ENCODE peak calls at places on chromosomes 16 and 17, in eight cellular contexts. E is hepatocyte; R is lung; F is CD8-positive, alpha-beta T cell; U is pancreas; Z is A673; Y is fibroblast of lung; B is GM23338. V is an unnamed sample.

GRCh38 chr17:81033535-81034167 is 1.3 kb upstream of the BAIAP2 start:
- DNase-seq in F (no peak), R (no peak), B (no peak), Y (no peak), U (no peak), Z (no peak), E (no peak), V (peak)

GRCh38 chr16:84308120-84308519 is 13.4 kb downstream of the WFDC1 start:
- DNase-seq in R (no peak), Z (peak), B (peak), E (peak), Y (no peak), F (no peak), U (no peak), V (peak)

GRCh38 chr17:76384987-76385891 is 830 bp downstream of the SPHK1 start:
- DNase-seq in B (peak), R (no peak), E (peak), F (peak), Y (peak), Z (peak), U (peak), V (no peak)

GRCh38 chr17:57319806-57320205 is 63.5 kb downstream of the MSI2 start:
- DNase-seq in U (no peak), B (no peak), Y (no peak), F (no peak), Z (no peak), R (no peak), E (no peak), V (no peak)

GRCh38 chr16:76280421-76280820 is 3.2 kb downstream of the CNTNAP4 start:
- DNase-seq in F (no peak), B (no peak), U (no peak), Z (no peak), Y (no peak), R (no peak), E (no peak), V (no peak)

GRCh38 chr16:9381908-9382307 is 290.5 kb downstream of the HAPSTR1 start:
- DNase-seq in E (no peak), Y (no peak), F (no peak), U (no peak), B (no peak), Z (no peak), R (no peak), V (no peak)

GRCh38 chr17:65208753-65209152 is 71.6 kb downstream of the RGS9 start:
- DNase-seq in B (no peak), Z (no peak), U (no peak), F (no peak), E (no peak), R (no peak), Y (no peak), V (no peak)

GRCh38 chr17:5706835-5707234 is 122.5 kb upstream of the NLRP1 start:
- DNase-seq in E (peak), Z (peak), Y (peak), F (peak), U (peak), R (peak), B (peak), V (peak)

GRCh38 chr16:1046271-1046955 is 26.1 kb upstream of the SSTR5 start:
- DNase-seq in Z (no peak), U (no peak), B (no peak), R (no peak), E (no peak), Y (no peak), F (no peak), V (no peak)

GRCh38 chr17:65627892-65628622 is 66.6 kb upstream of the AXIN2 start:
- DNase-seq in F (no peak), E (peak), B (no peak), Z (no peak), Y (peak), U (peak), R (no peak), V (no peak)

GRCh38 chr17:2899911-2900310 is 103.7 kb downstream of the RAP1GAP2 start:
- DNase-seq in U (peak), Z (no peak), R (no peak), F (no peak), E (peak), Y (no peak), B (no peak), V (no peak)

GRCh38 chr16:66223176-66223780 is 143.2 kb upstream of the CDH5 start:
- DNase-seq in R (no peak), B (no peak), Y (peak), Z (peak), E (no peak), F (no peak), U (no peak), V (no peak)

GRCh38 chr16:23026777-23027362 is 122.4 kb downstream of the USP31 start:
- DNase-seq in Y (peak), E (peak), B (peak), R (no peak), F (no peak), U (no peak), Z (peak), V (no peak)

GRCh38 chr16:80997139-80997798 is 9.4 kb downstream of the CMC2 start:
- DNase-seq in U (no peak), F (no peak), Z (peak), E (peak), B (no peak), R (no peak), Y (peak), V (no peak)

GRCh38 chr17:33234930-33235685 is 58.0 kb downstream of the ASIC2 start:
- DNase-seq in Z (peak), R (peak), B (no peak), F (peak), U (peak), Y (peak), E (peak), V (no peak)

GRCh38 chr17:33038740-33039139 is 47.1 kb downstream of the SPACA3 start:
- DNase-seq in R (no peak), Y (peak), B (peak), F (no peak), E (peak), Z (peak), U (no peak), V (peak)

GRCh38 chr17:70073326-70073725 is 1.7 kb upstream of the KCNJ16 start:
- DNase-seq in F (no peak), Y (peak), B (no peak), Z (no peak), E (no peak), U (no peak), R (no peak), V (no peak)

GRCh38 chr16:29148867-29149272 is 164.0 kb downstream of the LAT start:
- DNase-seq in Y (no peak), E (no peak), F (peak), Z (no peak), U (no peak), R (peak), B (no peak), V (peak)

GRCh38 chr16:1416521-1416941 is 2.0 kb upstream of the UNKL start:
- DNase-seq in U (no peak), Z (no peak), F (no peak), E (no peak), B (no peak), R (no peak), Y (no peak), V (no peak)

GRCh38 chr17:35534694-35535093 is 2.8 kb downstream of the SLFN12L start:
- DNase-seq in B (no peak), R (no peak), Z (no peak), E (no peak), U (no peak), F (no peak), Y (no peak), V (no peak)

GRCh38 chr16:16015849-16016248 is 66.4 kb downstream of the ABCC1 start:
- DNase-seq in R (no peak), U (no peak), Y (no peak), F (no peak), B (no peak), E (no peak), Z (no peak), V (no peak)

GRCh38 chr16:75250809-75251279 is 580 bp downstream of the BCAR1 start:
- DNase-seq in Y (no peak), R (no peak), U (peak), F (no peak), B (no peak), E (peak), Z (peak), V (peak)

GRCh38 chr17:10624966-10625365 is 32.1 kb downstream of the MYH3 start:
- DNase-seq in B (no peak), R (no peak), Z (no peak), E (no peak), F (no peak), U (no peak), Y (no peak), V (no peak)

DNA sequence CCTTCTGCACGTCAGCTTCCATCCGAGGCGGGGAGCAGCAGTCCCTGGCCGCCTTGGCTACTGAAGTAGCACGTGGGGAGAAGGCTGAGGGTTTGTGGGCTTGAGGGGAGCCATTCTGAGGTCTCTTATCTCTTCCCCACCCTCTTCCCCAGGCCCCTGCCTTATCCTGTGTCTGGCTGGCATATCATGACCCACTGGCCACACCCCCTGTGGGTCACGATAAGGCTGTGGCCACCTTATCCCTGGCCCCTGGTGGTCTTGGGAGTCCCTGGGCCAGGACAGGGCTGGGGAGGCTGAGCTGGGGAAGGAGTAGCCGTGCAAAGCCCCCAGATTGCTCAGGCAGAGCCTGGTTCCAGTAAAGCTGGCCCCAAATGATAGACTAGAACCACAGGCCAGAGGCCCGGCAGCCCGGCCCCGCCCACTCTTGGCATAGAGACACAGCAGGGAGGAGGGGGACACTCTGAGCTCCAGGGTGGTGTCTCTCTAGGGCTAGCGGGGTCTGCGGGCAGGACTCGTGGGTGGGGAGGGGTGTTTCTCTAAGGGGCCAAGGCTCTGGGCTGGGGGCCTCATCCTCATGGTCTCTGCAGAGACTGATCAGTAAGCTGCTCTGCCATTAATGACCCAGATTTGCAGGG is 7.6 kb downstream of the SPNS2 start:
- DNase-seq in Y (no peak), U (no peak), F (no peak), R (no peak), E (no peak), Z (no peak), B (no peak), V (no peak)
- H3K27ac ChIP-seq in Y (no peak), U (no peak), F (no peak), R (no peak), E (no peak), Z (no peak), B (no peak), V (no peak)

DNA sequence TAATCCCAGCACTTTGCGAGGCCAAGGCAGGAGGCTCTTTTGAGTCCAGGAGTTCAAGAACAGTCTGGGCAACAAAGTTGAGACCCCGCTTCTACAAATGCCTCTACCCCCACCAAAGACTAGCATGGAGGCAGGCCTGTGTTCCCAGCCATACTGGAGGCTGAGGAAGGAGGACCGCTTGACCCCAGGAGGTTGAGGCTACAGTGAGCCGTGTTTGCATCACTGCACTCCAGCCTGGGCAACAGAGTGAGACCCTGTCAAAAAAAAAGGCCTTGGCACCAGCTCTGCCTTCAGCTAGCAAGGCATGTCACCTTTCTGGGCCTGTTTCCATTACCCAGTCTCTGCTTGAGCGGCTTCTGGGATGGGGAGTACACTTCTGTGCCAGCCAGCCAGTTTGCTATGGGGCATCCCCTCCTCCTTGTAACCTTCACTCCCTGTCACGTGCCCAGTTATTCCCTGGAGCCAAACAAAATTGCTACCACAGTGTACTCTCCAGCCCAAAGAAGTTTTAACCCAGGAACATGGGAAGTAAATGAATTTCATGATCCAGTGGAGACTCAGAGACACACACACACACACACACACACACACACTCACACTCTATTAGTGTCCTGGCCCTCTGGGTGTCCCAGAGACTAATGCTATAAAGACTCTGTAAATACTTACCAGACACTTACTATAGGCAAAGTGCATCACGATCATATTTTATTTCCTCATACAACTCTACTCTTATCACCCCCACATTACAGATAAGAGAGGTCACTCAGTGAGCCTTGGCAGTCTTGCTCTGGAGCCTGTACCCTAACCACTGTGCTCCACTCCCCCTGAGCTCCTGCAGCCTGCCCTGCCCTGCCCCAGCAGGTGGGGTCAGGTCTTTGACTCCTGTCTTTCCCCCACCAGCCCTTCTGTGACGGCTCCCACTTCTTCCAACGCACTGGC is 2.5 kb downstream of the CISD3 start:
- DNase-seq in Y (no peak), Z (no peak), F (no peak), U (peak), R (no peak), E (no peak), B (no peak), V (no peak)
- H3K27ac ChIP-seq in Y (no peak), Z (no peak), F (no peak), U (peak), R (no peak), E (peak), B (no peak), V (peak)

GRCh38 chr17:77426676-77427386 is 286.1 kb downstream of the SEC14L1 start:
- DNase-seq in B (no peak), R (no peak), Z (no peak), F (no peak), Y (no peak), E (no peak), U (no peak), V (no peak)

GRCh38 chr17:77425791-77426641 is 285.2 kb downstream of the SEC14L1 start:
- DNase-seq in R (no peak), B (no peak), Y (peak), F (peak), Z (peak), U (no peak), E (peak), V (no peak)

GRCh38 chr17:77428020-77428781 is 287.4 kb downstream of the SEC14L1 start:
- DNase-seq in R (no peak), U (no peak), Y (no peak), B (no peak), F (peak), Z (no peak), E (no peak), V (peak)

GRCh38 chr17:77428901-77429734 is 288.3 kb downstream of the SEC14L1 start:
- DNase-seq in E (no peak), F (no peak), R (no peak), B (no peak), Z (no peak), Y (no peak), U (no peak), V (peak)

DNA sequence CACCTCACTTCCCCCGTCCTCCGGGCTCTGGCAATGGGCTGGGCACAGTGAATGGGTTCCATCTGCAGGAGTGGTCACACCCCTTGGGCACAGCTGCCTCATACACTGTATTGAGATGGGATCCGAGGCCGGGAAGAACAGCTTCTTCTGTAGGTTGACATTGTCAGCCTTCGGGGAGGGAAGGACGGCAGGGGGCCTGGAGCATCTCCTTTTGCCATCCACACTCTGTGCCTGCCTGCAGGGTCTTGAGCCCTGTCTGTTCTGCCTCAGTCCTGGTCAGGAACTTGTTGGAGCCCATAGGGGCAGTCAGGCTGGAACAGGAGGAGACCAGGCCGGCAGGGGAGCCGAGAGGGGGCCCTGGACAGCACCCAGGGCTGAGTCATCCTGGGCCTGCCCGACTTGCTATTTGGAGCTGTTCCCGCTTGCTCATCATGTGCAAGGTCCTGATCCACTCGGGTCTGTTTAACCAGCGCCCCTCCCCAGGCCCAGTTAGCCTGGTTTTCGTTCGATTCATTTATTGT is 286.8 kb downstream of the SEC14L1 start:
- DNase-seq in U (no peak), Y (peak), F (no peak), E (peak), B (no peak), R (no peak), Z (no peak), V (peak)
- H3K27ac ChIP-seq in U (peak), Y (peak), F (no peak), E (peak), B (no peak), R (peak), Z (peak), V (peak)

GRCh38 chr17:82948081-82948511 is 108.3 kb upstream of the ZNF750 start:
- DNase-seq in Z (no peak), E (no peak), R (no peak), Y (no peak), F (no peak), U (no peak), B (no peak), V (peak)

GRCh38 chr17:82948957-82949356 is 109.1 kb upstream of the ZNF750 start:
- DNase-seq in U (no peak), Z (no peak), Y (no peak), E (no peak), B (no peak), F (no peak), R (no peak), V (peak)

GRCh38 chr17:82949984-82950383 is 110.2 kb upstream of the ZNF750 start:
- DNase-seq in R (no peak), B (no peak), E (no peak), Z (no peak), F (no peak), U (no peak), Y (no peak), V (peak)

GRCh38 chr17:82950525-82951102 is 110.8 kb upstream of the ZNF750 start:
- DNase-seq in Y (no peak), B (no peak), R (no peak), Z (no peak), F (no peak), U (no peak), E (no peak), V (peak)

GRCh38 chr17:82949361-82949760 is 109.5 kb upstream of the ZNF750 start:
- DNase-seq in F (no peak), B (no peak), Y (no peak), U (no peak), Z (no peak), R (no peak), E (no peak), V (no peak)
- H3K27ac ChIP-seq in F (no peak), B (no peak), Y (no peak), U (no peak), Z (no peak), R (no peak), E (no peak), V (no peak)

GRCh38 chr17:66670211-66670610 is 164.7 kb upstream of the CACNG5 start:
- DNase-seq in F (no peak), E (no peak), B (no peak), Z (no peak), Y (no peak), U (no peak), R (no peak), V (no peak)

GRCh38 chr17:66675991-66676371 is 158.9 kb upstream of the CACNG5 start:
- DNase-seq in Z (no peak), R (peak), E (peak), Y (peak), F (no peak), B (peak), U (no peak), V (no peak)

GRCh38 chr17:66675273-66675990 is 159.5 kb upstream of the CACNG5 start:
- DNase-seq in B (peak), U (no peak), F (no peak), R (no peak), E (no peak), Z (no peak), Y (no peak), V (no peak)

GRCh38 chr17:66676421-66676820 is 158.5 kb upstream of the CACNG5 start:
- DNase-seq in U (peak), F (no peak), R (peak), B (no peak), Z (no peak), E (peak), Y (peak), V (no peak)

GRCh38 chr17:66673668-66674276 is 161.1 kb upstream of the CACNG5 start:
- DNase-seq in Z (peak), Y (peak), U (peak), B (peak), E (peak), R (peak), F (peak), V (no peak)
- H3K27ac ChIP-seq in Z (no peak), Y (no peak), U (no peak), B (no peak), E (no peak), R (no peak), F (no peak), V (no peak)

DNA sequence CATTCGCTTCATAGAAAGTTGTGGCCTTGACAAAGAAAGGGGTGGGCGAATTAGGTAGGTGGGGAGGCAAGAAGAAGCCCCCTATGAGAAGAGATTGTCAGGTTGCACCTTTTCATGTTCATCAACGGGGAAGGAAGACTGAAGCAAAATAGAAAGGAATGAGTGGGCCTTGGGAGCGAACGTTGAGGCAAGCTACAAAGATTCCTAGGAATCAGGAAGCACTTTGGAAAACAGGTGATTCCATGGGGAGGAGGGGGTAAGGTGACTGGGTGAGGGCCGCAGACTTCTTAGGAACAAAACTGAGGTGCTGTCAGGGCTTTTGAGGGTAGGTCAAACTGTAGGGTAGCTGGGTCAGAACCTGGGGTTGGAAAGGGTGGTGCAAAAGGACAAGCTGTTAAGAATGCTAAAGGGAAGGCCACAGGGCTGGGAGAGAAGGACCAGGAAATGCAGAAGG is 535 bp downstream of the ITFG1 start:
- DNase-seq in B (peak), F (no peak), Z (no peak), Y (peak), E (peak), R (no peak), U (no peak), V (no peak)
- H3K27ac ChIP-seq in B (peak), F (peak), Z (peak), Y (peak), E (peak), R (peak), U (peak), V (peak)

V was measured in right lobe of liver.